ENCODE peak calls at places on chromosomes 13 and 19, in five cellular contexts. J, V, Z, F and S are unnamed samples. For H3K36me3, the result is how much of the 10 kb centered on the place peaks cover.

GRCh38 chr13:49569993-49570689 is 15.2 kb downstream of the RCBTB1 start:
- DNase-seq in V (no peak), J (no peak), F (no peak), Z (no peak), S (peak)

GRCh38 chr19:20151617-20152145 is 15.3 kb upstream of the ZNF486 start:
- DNase-seq in V (no peak), J (no peak), F (no peak), Z (no peak), S (no peak)

GRCh38 chr19:41906271-41906670 is 22.0 kb downstream of the ERFL start:
- DNase-seq in V (no peak), J (no peak), F (no peak), Z (no peak), S (no peak)

GRCh38 chr13:94435604-94436226 is 43.8 kb downstream of the DCT start:
- DNase-seq in V (no peak), F (no peak), J (no peak), Z (no peak), S (peak)

GRCh38 chr19:13082192-13083007 is 20.3 kb downstream of the LYL1 start:
- DNase-seq in J (no peak), V (no peak), Z (no peak), F (peak), S (no peak)

GRCh38 chr13:20475927-20476691 is 49.5 kb downstream of the CRYL1 start:
- DNase-seq in Z (no peak), V (no peak), J (no peak), F (no peak), S (peak)

GRCh38 chr13:46698910-46699460 is 98.0 kb downstream of the ESD start:
- DNase-seq in J (no peak), Z (no peak), F (no peak), V (no peak), S (no peak)

GRCh38 chr19:33621811-33622504 is at the start of gene CHST8:
- DNase-seq in V (no peak), F (peak), J (no peak), Z (peak), S (no peak)

GRCh38 chr13:27969073-27969865 is at the start of gene CDX2:
- DNase-seq in Z (peak), J (no peak), F (no peak), V (no peak), S (no peak)

GRCh38 chr19:47036233-47036651 is 12.2 kb downstream of the TMEM160 start:
- DNase-seq in F (peak), Z (peak), J (no peak), V (peak), S (no peak)

GRCh38 chr19:42066075-42066754 is 3.8 kb downstream of the GRIK5 start:
- DNase-seq in V (no peak), Z (no peak), F (peak), J (no peak), S (no peak)

GRCh38 chr13:30257433-30258099 is 49.8 kb downstream of the KATNAL1 start:
- DNase-seq in Z (no peak), V (no peak), F (no peak), J (no peak), S (no peak)

GRCh38 chr19:46717034-46717715 is at the start of gene PRKD2:
- DNase-seq in Z (peak), V (peak), J (peak), F (peak), S (peak)

GRCh38 chr13:105193026-105193425 is 1342.4 kb downstream of the EFNB2 start:
- DNase-seq in V (no peak), J (no peak), Z (no peak), F (no peak), S (no peak)

GRCh38 chr19:30909216-30909615 is 440.0 kb downstream of the TSHZ3 start:
- DNase-seq in Z (no peak), V (no peak), J (no peak), F (no peak), S (no peak)

GRCh38 chr13:34899888-34900287 is 42.2 kb upstream of the NBEA start:
- DNase-seq in Z (no peak), V (no peak), J (no peak), F (no peak), S (no peak)

GRCh38 chr13:27481766-27482165 is 31.4 kb upstream of the MTIF3 start:
- DNase-seq in F (peak), Z (peak), J (no peak), V (peak), S (no peak)

GRCh38 chr19:5264453-5264852 is 76.2 kb downstream of the PTPRS start:
- DNase-seq in V (no peak), Z (no peak), J (no peak), F (no peak), S (no peak)

GRCh38 chr19:29547981-29548380 is 22.2 kb downstream of the VSTM2B start:
- DNase-seq in F (no peak), J (peak), Z (no peak), V (peak), S (no peak)

GRCh38 chr13:97121894-97122293 is 100.2 kb upstream of the MBNL2 start:
- DNase-seq in F (no peak), Z (no peak), V (no peak), J (no peak), S (no peak)

GRCh38 chr19:14502334-14503092 is 6.6 kb upstream of the GIPC1 start:
- DNase-seq in Z (no peak), V (no peak), J (no peak), F (no peak), S (no peak)

GRCh38 chr13:112962396-112962795 is 6.6 kb upstream of the MCF2L start:
- DNase-seq in F (no peak), V (no peak), J (peak), Z (no peak), S (no peak)

GRCh38 chr19:50817941-50818858 is 5.4 kb downstream of the KLK1 start:
- DNase-seq in V (peak), J (no peak), F (no peak), Z (peak), S (no peak)

GRCh38 chr13:20969182-20969581 is 66.6 kb upstream of the XPO4 start:
- DNase-seq in F (no peak), Z (no peak), V (no peak), J (no peak), S (no peak)

GRCh38 chr13:111006508-111007031 is 91.7 kb upstream of the ANKRD10 start:
- DNase-seq in Z (peak), J (peak), F (no peak), V (peak), S (no peak)

GRCh38 chr19:45195764-45196163 is 17.2 kb downstream of the BLOC1S3 start:
- DNase-seq in V (no peak), F (no peak), Z (no peak), J (no peak), S (no peak)

GRCh38 chr13:99834246-99834645 is 137.3 kb downstream of the ZIC5 start:
- DNase-seq in J (no peak), Z (no peak), V (no peak), F (no peak), S (no peak)

GRCh38 chr19:48635263-48635965 is 1.8 kb downstream of the DBP start:
- DNase-seq in J (peak), F (peak), V (peak), Z (peak), S (peak)

DNA sequence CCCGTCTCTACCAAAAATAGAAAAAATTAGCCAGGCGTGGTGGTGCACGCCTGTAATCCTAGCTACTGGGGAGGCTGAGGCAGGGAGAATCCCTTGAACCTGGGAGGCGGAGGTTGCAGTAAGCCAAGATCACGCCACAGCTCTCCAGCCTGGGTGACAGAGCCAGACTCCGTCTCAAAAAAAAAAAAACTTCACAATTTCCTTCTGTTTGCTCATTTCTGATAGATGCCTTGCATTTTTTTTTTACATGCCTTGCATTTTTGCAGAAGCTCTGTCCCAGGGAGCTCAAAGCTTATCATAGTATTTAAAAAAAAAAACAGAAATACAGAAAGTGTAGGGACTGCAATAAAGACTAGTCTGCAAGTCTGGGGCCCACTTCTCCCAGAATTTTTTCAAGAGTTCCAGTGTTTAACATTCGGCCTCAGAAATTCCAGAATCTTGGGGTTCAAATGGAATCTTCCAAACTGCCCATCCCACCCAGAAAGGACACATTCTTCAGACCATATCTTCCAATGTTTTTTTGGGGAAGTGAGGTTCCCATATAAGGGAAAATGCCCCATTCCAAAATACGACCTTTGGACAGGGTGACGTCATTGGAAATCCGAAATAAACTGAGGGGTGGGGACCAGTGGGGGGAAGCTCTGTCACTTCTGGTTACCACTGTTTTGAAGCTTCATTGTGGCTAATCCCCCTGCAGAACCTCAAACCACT is 17.2 kb upstream of the RAB8A start:
- DNase-seq in V (no peak), Z (no peak), F (no peak), J (no peak), S (no peak)
- H3K36me3 ChIP-seq in V (half or more), Z (under half), F (half or more), J (half or more), S (half or more)

GRCh38 chr13:73177017-73177416 is 118.2 kb downstream of the KLF5 start:
- DNase-seq in J (no peak), F (no peak), V (no peak), Z (no peak), S (no peak)
- H3K36me3 ChIP-seq in J (under half), F (under half), V (under half), Z (under half), S (under half)

DNA sequence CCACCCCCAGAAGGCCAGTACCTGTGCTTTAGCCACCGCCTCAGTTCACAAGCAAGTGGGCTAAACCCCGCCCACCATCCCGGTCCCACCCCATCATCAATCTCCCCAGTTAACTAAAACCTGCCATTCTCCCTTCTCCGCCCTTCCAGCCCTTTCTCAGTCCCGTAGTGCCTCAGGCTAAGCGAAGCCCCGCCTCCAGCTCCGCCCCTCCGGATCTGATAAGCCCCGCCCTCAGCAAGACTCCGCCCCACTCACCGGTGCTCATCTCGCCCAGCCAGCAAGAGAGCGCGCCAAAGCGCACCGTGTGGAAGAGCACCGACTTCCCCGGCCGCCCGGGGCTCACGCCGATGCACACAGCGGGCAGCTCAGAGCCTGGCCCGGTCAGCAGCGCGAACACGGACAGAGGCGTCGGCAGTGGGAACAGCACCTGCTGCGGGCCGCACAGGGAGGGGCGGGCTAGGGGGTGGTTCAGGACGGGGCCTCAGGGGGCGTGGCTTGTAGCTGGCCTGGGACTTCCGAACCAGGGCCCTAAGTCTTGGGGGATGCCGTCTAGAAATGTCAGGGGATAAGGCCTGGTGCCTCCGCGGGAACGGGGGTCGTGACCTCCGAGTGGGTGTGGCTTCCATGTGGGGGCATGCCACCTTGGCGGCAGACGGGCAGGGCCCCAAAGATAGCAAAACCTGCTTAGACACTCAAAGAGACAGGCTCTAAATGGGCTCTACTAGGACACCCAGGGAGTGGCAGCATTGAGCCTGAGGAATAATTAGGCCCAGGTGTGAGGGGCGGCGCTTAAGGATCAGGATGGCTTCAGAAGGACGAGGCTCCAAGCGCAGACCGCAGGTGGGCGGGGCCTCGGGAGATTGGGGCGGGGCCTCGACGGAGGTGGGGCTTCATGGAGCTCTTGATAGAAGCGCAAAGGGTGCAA is 21.4 kb downstream of the MAP4K1 start:
- DNase-seq in J (no peak), Z (peak), V (peak), F (peak), S (no peak)
- H3K36me3 ChIP-seq in J (under half), Z (under half), V (under half), F (under half), S (half or more)

DNA sequence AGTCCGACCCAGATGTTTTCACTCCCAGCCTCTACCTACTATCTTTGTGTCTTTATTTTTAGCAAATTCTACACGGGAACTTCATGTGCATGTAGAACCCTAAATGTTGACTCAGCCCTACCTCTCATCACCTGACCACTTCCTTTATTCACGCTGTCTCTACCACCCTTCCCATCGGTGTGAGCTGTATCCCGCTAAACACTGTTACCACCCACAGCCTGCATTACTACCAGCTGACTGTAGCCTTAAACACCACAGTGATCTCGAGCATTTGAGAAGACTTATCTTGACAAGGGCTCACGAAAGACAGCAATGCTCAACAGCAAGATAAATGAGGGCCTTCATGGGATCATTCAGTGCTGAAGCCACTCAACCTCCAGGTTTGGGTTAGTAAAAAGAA is 15.1 kb downstream of the NCR1 start:
- DNase-seq in Z (no peak), F (no peak), J (no peak), V (no peak), S (no peak)
- H3K36me3 ChIP-seq in Z (under half), F (under half), J (under half), V (under half), S (under half)

GRCh38 chr13:114078501-114079451 is 53.6 kb downstream of the RASA3 start:
- DNase-seq in V (peak), J (peak), F (no peak), Z (no peak), S (no peak)
- H3K36me3 ChIP-seq in V (under half), J (under half), F (under half), Z (under half), S (half or more)

GRCh38 chr13:37141011-37141410 is 35.5 kb upstream of the CSNK1A1L start:
- DNase-seq in V (no peak), F (no peak), Z (no peak), J (no peak), S (no peak)

GRCh38 chr13:37136633-37137032 is 31.2 kb upstream of the CSNK1A1L start:
- DNase-seq in V (no peak), Z (no peak), F (no peak), J (no peak), S (no peak)

GRCh38 chr13:37139356-37139755 is 33.9 kb upstream of the CSNK1A1L start:
- DNase-seq in Z (no peak), F (no peak), J (no peak), V (no peak), S (no peak)

GRCh38 chr13:37138169-37138568 is 32.7 kb upstream of the CSNK1A1L start:
- DNase-seq in V (no peak), Z (no peak), J (no peak), F (no peak), S (no peak)

DNA sequence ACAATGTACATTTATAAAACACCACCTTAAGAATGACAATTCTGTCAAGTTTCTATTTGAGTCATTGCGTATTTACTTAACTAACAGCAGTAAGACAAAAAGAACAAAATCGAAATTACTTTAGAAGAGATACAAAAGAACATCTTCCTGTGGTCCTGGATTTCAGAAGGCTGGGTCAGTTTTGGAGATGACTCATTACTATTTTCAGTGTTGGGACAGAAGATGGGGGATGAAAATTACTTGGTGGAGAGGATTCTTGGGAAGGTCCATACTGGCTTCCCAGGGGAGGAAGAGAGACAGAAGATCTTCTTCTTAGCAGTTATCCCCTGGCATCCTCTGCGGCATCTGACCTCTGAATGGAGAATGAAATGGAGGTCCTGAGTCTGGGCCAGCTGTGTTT is 33.5 kb upstream of the CSNK1A1L start:
- DNase-seq in V (no peak), F (no peak), Z (no peak), J (no peak), S (no peak)
- H3K36me3 ChIP-seq in V (under half), F (under half), Z (under half), J (under half), S (under half)

GRCh38 chr19:1980068-1980467 is 35.4 kb downstream of the BTBD2 start:
- DNase-seq in F (no peak), V (no peak), Z (no peak), J (no peak), S (no peak)
- H3K36me3 ChIP-seq in F (half or more), V (half or more), Z (under half), J (half or more), S (under half)

GRCh38 chr13:75579529-75579928 is 29.9 kb downstream of the UCHL3 start:
- DNase-seq in F (no peak), V (no peak), Z (no peak), J (no peak), S (no peak)

GRCh38 chr13:75583101-75583500 is 33.5 kb downstream of the UCHL3 start:
- DNase-seq in F (no peak), Z (no peak), V (no peak), J (no peak), S (no peak)

GRCh38 chr13:75587679-75588078 is 38.1 kb downstream of the UCHL3 start:
- DNase-seq in F (no peak), V (no peak), J (no peak), Z (no peak), S (no peak)

GRCh38 chr13:75585153-75585552 is 35.6 kb downstream of the UCHL3 start:
- DNase-seq in Z (no peak), V (no peak), F (no peak), J (no peak), S (no peak)

GRCh38 chr13:75581874-75582640 is 32.5 kb downstream of the UCHL3 start:
- DNase-seq in F (no peak), J (no peak), V (no peak), Z (no peak), S (no peak)
- H3K36me3 ChIP-seq in F (under half), J (under half), V (under half), Z (under half), S (under half)